ENCODE peak calls at places on chromosomes 1 and 21, in four cellular contexts. One of them, this sample, is unnamed.

GRCh38 chr1:25608488-25609178 is 8.0 kb upstream of the MAN1C1 start:
- DNase-seq in SK-N-SH: peak; percentile 85
- DNase-seq in fibroblast of lung: peak; percentile 75
- DNase-seq in HepG2: peak; percentile 62
- DNase-seq in this sample: peak; percentile 90

GRCh38 chr1:29524285-29525065 is 288.2 kb downstream of the PTPRU start:
- DNase-seq in HepG2: no peak
- DNase-seq in fibroblast of lung: no peak
- DNase-seq in SK-N-SH: no peak
- DNase-seq in this sample: no peak

GRCh38 chr1:240883490-240883889 is 271.5 kb upstream of the GREM2 start:
- DNase-seq in HepG2: no peak
- DNase-seq in fibroblast of lung: no peak
- DNase-seq in SK-N-SH: no peak
- DNase-seq in this sample: no peak

GRCh38 chr1:7535016-7535415 is 236.1 kb upstream of the VAMP3 start:
- DNase-seq in SK-N-SH: no peak
- DNase-seq in fibroblast of lung: no peak
- DNase-seq in HepG2: no peak
- DNase-seq in this sample: no peak

GRCh38 chr1:14876747-14877146 is 276.8 kb upstream of the TMEM51 start:
- DNase-seq in fibroblast of lung: no peak
- DNase-seq in SK-N-SH: no peak
- DNase-seq in HepG2: no peak
- DNase-seq in this sample: no peak

GRCh38 chr1:44035726-44036408 is 4.6 kb upstream of the SLC6A9 start:
- DNase-seq in fibroblast of lung: peak; percentile 23
- DNase-seq in HepG2: no peak
- DNase-seq in SK-N-SH: peak; percentile 64
- DNase-seq in this sample: no peak

GRCh38 chr1:160801836-160802580 is 6.0 kb downstream of the LY9 start:
- DNase-seq in fibroblast of lung: no peak
- DNase-seq in SK-N-SH: peak; percentile 11
- DNase-seq in HepG2: no peak
- DNase-seq in this sample: no peak

GRCh38 chr1:185440877-185441276 is 123.8 kb upstream of the IVNS1ABP start:
- DNase-seq in SK-N-SH: no peak
- DNase-seq in HepG2: no peak
- DNase-seq in fibroblast of lung: no peak
- DNase-seq in this sample: no peak

GRCh38 chr1:28591708-28592313 is at the start of gene RAB42:
- DNase-seq in SK-N-SH: peak; percentile 57
- DNase-seq in HepG2: peak; percentile 84
- DNase-seq in fibroblast of lung: peak; percentile 23
- DNase-seq in this sample: peak; percentile 76

GRCh38 chr21:18142639-18143038 is 102.0 kb upstream of the CHODL start:
- DNase-seq in SK-N-SH: no peak
- DNase-seq in HepG2: no peak
- DNase-seq in fibroblast of lung: no peak
- DNase-seq in this sample: no peak

GRCh38 chr1:206890125-206890637 is 7.1 kb upstream of the IL24 start:
- DNase-seq in HepG2: no peak
- DNase-seq in SK-N-SH: no peak
- DNase-seq in fibroblast of lung: peak; percentile 71
- DNase-seq in this sample: no peak

GRCh38 chr1:48203287-48203900 is 19.1 kb upstream of the SLC5A9 start:
- DNase-seq in HepG2: peak; percentile 33
- DNase-seq in fibroblast of lung: peak; percentile 37
- DNase-seq in SK-N-SH: peak; percentile 61
- DNase-seq in this sample: no peak

GRCh38 chr1:94326329-94326728 is 88.9 kb upstream of the ARHGAP29 start:
- DNase-seq in HepG2: no peak
- DNase-seq in fibroblast of lung: no peak
- DNase-seq in SK-N-SH: no peak
- DNase-seq in this sample: no peak
- H3K36me3 ChIP-seq in HepG2: no peaks in the 10 kb centered on the region
- H3K36me3 ChIP-seq in fibroblast of lung: no peaks in the 10 kb centered on the region
- H3K36me3 ChIP-seq in SK-N-SH: no peaks in the 10 kb centered on the region
- H3K36me3 ChIP-seq in this sample: no peaks in the 10 kb centered on the region

GRCh38 chr1:223745731-223746130 is 33.4 kb downstream of the CAPN2 start:
- DNase-seq in SK-N-SH: no peak
- DNase-seq in fibroblast of lung: peak; percentile 71
- DNase-seq in HepG2: no peak
- DNase-seq in this sample: no peak

GRCh38 chr1:223747838-223748335 is 35.5 kb downstream of the CAPN2 start:
- DNase-seq in fibroblast of lung: peak; percentile 72
- DNase-seq in HepG2: no peak
- DNase-seq in SK-N-SH: no peak
- DNase-seq in this sample: no peak

GRCh38 chr1:223750730-223751572 is 38.6 kb downstream of the CAPN2 start:
- DNase-seq in HepG2: peak; percentile 38
- DNase-seq in SK-N-SH: no peak
- DNase-seq in fibroblast of lung: no peak
- DNase-seq in this sample: no peak

GRCh38 chr1:223748773-223749733 is 36.7 kb downstream of the CAPN2 start:
- DNase-seq in HepG2: no peak
- DNase-seq in SK-N-SH: peak; percentile 88
- DNase-seq in fibroblast of lung: peak; percentile 66
- DNase-seq in this sample: peak; percentile 83

DNA sequence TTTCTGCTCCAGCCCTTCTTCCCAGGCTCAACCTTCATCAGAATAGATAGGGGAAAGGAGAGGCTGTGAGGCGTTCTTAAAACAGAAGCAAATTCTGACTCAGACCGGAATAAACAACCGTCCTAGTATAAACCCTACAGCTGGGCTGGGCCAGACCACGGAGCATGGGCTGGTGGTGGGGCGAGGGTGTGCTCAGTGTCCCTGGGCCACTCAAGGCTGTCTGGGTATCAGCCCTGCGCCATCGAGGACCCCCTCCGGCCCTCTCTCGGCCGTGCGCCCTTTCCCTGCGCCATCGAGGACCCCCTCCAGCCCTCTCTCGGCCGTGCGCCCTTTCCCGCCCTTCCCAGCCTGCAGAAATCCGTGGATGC is 36.0 kb downstream of the CAPN2 start:
- DNase-seq in fibroblast of lung: peak; percentile 86
- DNase-seq in HepG2: no peak
- DNase-seq in SK-N-SH: no peak
- DNase-seq in this sample: no peak
- H3K4me3 ChIP-seq in fibroblast of lung: no peak overlapping the region
- H3K4me3 ChIP-seq in HepG2: no peak overlapping the region
- H3K4me3 ChIP-seq in SK-N-SH: no peak overlapping the region
- H3K4me3 ChIP-seq in this sample: peak overlapping the region; percentile 56

GRCh38 chr1:24418898-24419628 is 3.5 kb downstream of the NIPAL3 start:
- DNase-seq in SK-N-SH: no peak
- DNase-seq in HepG2: no peak
- DNase-seq in fibroblast of lung: peak; percentile 45
- DNase-seq in this sample: peak; percentile 83
- H3K4me1 ChIP-seq in SK-N-SH: peaks cover 13% of the 10 kb centered on the region
- H3K4me1 ChIP-seq in HepG2: peaks cover 28% of the 10 kb centered on the region
- H3K4me1 ChIP-seq in fibroblast of lung: peaks cover 16% of the 10 kb centered on the region
- H3K4me1 ChIP-seq in this sample: peaks cover 45% of the 10 kb centered on the region

GRCh38 chr1:40058453-40059291 is 18.1 kb downstream of the CAP1 start:
- DNase-seq in fibroblast of lung: no peak
- DNase-seq in HepG2: peak; percentile 78
- DNase-seq in SK-N-SH: no peak
- DNase-seq in this sample: no peak

GRCh38 chr1:40059292-40059959 is 18.9 kb downstream of the CAP1 start:
- DNase-seq in SK-N-SH: no peak
- DNase-seq in fibroblast of lung: peak; percentile 30
- DNase-seq in HepG2: peak; percentile 43
- DNase-seq in this sample: no peak

GRCh38 chr1:40056519-40057309 is 16.2 kb downstream of the CAP1 start:
- DNase-seq in SK-N-SH: no peak
- DNase-seq in fibroblast of lung: no peak
- DNase-seq in HepG2: no peak
- DNase-seq in this sample: no peak

GRCh38 chr1:40057310-40058030 is 16.9 kb downstream of the CAP1 start:
- DNase-seq in fibroblast of lung: no peak
- DNase-seq in HepG2: peak; percentile 74
- DNase-seq in SK-N-SH: no peak
- DNase-seq in this sample: no peak

DNA sequence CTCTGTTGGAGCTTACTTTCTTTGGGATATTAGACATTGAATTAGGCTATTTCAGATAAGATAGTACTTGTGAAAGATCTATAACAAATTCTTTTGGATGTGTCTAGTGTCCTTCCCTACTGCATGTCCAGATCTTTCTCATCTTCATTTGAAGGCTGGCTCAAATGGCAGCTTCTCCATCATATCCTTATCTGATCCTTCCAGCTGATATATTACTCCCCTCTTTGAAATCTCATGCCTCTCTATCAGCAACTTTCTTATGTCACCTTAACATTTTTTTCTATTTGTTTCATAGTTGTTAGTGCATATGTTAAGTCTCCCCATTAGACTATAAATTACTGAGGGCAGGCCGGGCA is 17.5 kb downstream of the CAP1 start:
- DNase-seq in SK-N-SH: no peak
- DNase-seq in HepG2: no peak
- DNase-seq in fibroblast of lung: no peak
- DNase-seq in this sample: no peak
- H3K36me3 ChIP-seq in SK-N-SH: peaks cover 47% of the 10 kb centered on the region
- H3K36me3 ChIP-seq in HepG2: peaks cover 14% of the 10 kb centered on the region
- H3K36me3 ChIP-seq in fibroblast of lung: peaks cover 5% of the 10 kb centered on the region
- H3K36me3 ChIP-seq in this sample: peaks cover 41% of the 10 kb centered on the region

DNA sequence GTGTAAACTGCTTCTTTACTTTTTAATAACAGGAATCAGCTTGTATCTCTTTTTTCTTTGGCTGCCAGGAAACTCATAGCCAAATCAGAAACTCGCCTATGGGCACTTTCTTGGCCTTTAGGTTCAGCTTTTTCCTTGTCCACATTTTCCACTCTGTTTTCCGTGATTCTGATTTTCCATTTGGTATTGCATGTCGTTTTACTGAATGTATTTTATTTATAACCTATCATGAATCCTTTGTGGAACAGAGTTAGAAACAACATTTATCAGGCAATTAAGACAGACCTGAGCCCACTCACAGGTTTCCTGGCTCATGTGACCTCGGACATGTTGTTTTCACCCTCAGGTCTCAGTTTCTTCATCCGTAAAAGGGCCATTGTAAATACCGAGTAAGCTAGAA is 5.3 kb upstream of the ECE1 start:
- DNase-seq in fibroblast of lung: no peak
- DNase-seq in SK-N-SH: no peak
- DNase-seq in HepG2: no peak
- DNase-seq in this sample: no peak
- H3K4me3 ChIP-seq in fibroblast of lung: no peak overlapping the region
- H3K4me3 ChIP-seq in SK-N-SH: no peak overlapping the region
- H3K4me3 ChIP-seq in HepG2: no peak overlapping the region
- H3K4me3 ChIP-seq in this sample: no peak overlapping the region

GRCh38 chr1:94440088-94440487 is 21.9 kb downstream of the ABCD3 start:
- DNase-seq in fibroblast of lung: no peak
- DNase-seq in SK-N-SH: no peak
- DNase-seq in HepG2: no peak
- DNase-seq in this sample: no peak
- H3K4me1 ChIP-seq in fibroblast of lung: no peaks in the 10 kb centered on the region
- H3K4me1 ChIP-seq in SK-N-SH: no peaks in the 10 kb centered on the region
- H3K4me1 ChIP-seq in HepG2: peaks cover 57% of the 10 kb centered on the region
- H3K4me1 ChIP-seq in this sample: peaks cover 8% of the 10 kb centered on the region